ENCODE peak calls at places on chromosomes 11 and 22, in four cellular contexts. R is effector memory CD8-positive, alpha-beta T cell; U is NCI-H1694 treated with DMSO at 0.1 percent for 48 hours; H is globus pallidus. M is an unnamed sample.

GRCh38 chr22:45597460-45598192 is 74.0 kb upstream of the ATXN10 start:
- DNase-seq in H (no peak), U (no peak), R (no peak), M (no peak)

GRCh38 chr11:77411717-77412441 is 62.0 kb downstream of the PAK1 start:
- DNase-seq in H (peak; percentile 61), U (peak; percentile 17), R (peak; percentile 75), M (peak; percentile 84)

GRCh38 chr11:85791326-85791990 is 19.5 kb downstream of the SYTL2 start:
- DNase-seq in R (no peak), U (no peak), H (no peak), M (peak; percentile 15)

GRCh38 chr22:50460942-50461341 is 13.9 kb downstream of the SBF1 start:
- DNase-seq in H (no peak), R (no peak), U (no peak), M (no peak)

GRCh38 chr11:8218409-8218808 is 45.3 kb downstream of the LMO1 start:
- DNase-seq in H (no peak), U (no peak), R (no peak), M (no peak)

GRCh38 chr22:19325296-19325950 is 33.9 kb upstream of the CLTCL1 start:
- DNase-seq in H (no peak), R (no peak), U (no peak), M (peak; percentile 82)

GRCh38 chr11:16226245-16226644 is 130.1 kb downstream of the SOX6 start:
- DNase-seq in U (peak; percentile 25), H (no peak), R (no peak), M (no peak)

GRCh38 chr22:40399661-40400060 is 29.3 kb downstream of the SGSM3 start:
- DNase-seq in H (no peak), R (no peak), U (no peak), M (no peak)

GRCh38 chr11:95138448-95138847 is 48.8 kb downstream of the ENDOD1 start:
- DNase-seq in U (peak; percentile 7), R (no peak), H (peak; percentile 55), M (peak; percentile 25)

GRCh38 chr11:877565-877964 is 33.0 kb downstream of the CHID1 start:
- DNase-seq in U (no peak), R (no peak), H (no peak), M (no peak)

GRCh38 chr11:44066732-44067131 is 662 bp downstream of the ACCS start:
- DNase-seq in R (no peak), U (no peak), H (no peak), M (peak; percentile 60)

GRCh38 chr22:44915441-44915840 is 94.4 kb downstream of the PHF21B start:
- DNase-seq in R (no peak), H (no peak), U (no peak), M (no peak)

GRCh38 chr11:71119656-71120269 is 132.6 kb downstream of the SHANK2 start:
- DNase-seq in R (no peak), H (no peak), U (no peak), M (no peak)

GRCh38 chr11:117039897-117040296 is 58.3 kb downstream of the SIK3 start:
- DNase-seq in U (no peak), H (no peak), R (no peak), M (no peak)

GRCh38 chr11:19018901-19019300 is 41.6 kb downstream of the MRGPRX2 start:
- DNase-seq in R (no peak), U (no peak), H (no peak), M (no peak)

GRCh38 chr11:71209656-71210055 is 42.7 kb downstream of the SHANK2 start:
- DNase-seq in R (no peak), U (no peak), H (no peak), M (no peak)

GRCh38 chr11:72655014-72655413 is 19.2 kb downstream of the PDE2A start:
- DNase-seq in H (no peak), R (no peak), U (no peak), M (no peak)

GRCh38 chr11:46948378-46949131 is 12.0 kb downstream of the CSTPP1 start:
- DNase-seq in U (no peak), R (no peak), H (no peak), M (peak; percentile 56)

GRCh38 chr11:59053387-59053786 is 32.7 kb upstream of the GLYATL1B start:
- DNase-seq in H (peak; percentile 33), R (peak; percentile 78), U (no peak), M (peak; percentile 58)

GRCh38 chr11:92225563-92226308 is 1.1 kb downstream of the FAT3 start:
- DNase-seq in R (no peak), H (peak; percentile 31), U (no peak), M (no peak)

GRCh38 chr22:41914611-41915034 is 251 bp downstream of the SHISA8 start:
- DNase-seq in H (no peak), R (no peak), U (no peak), M (no peak)

M was measured in fibroblast of gingiva.